ENCODE peak calls at places on chromosomes 3 and 15, in six cellular contexts. S, V, H, Z, K and D are unnamed samples.
A peak's percentile ranks its signal among the peaks of the same experiment; 100 is the strongest.

GRCh38 chr3:157618075-157618760 is 115.0 kb upstream of the VEPH1 start:
- DNase-seq in S (no peak), V (peak; percentile 47), H (no peak), Z (peak; percentile 56), K (peak; percentile 47), D (peak; percentile 76)

GRCh38 chr3:38533285-38533994 is 37.3 kb downstream of the EXOG start:
- DNase-seq in S (no peak), V (no peak), H (no peak), Z (no peak), K (no peak), D (no peak)

GRCh38 chr3:143975549-143976152 is 4.0 kb downstream of the DIPK2A start:
- DNase-seq in S (no peak), V (peak; percentile 5), H (no peak), Z (no peak), K (peak; percentile 18), D (peak; percentile 17)

GRCh38 chr3:47961815-47962606 is 54.2 kb downstream of the MAP4 start:
- DNase-seq in S (no peak), V (no peak), H (peak; percentile 8), Z (no peak), K (no peak), D (peak; percentile 10)

GRCh38 chr15:84839714-84840113 is 22.6 kb downstream of the ALPK3 start:
- DNase-seq in S (no peak), V (no peak), H (no peak), Z (no peak), K (no peak), D (no peak)

GRCh38 chr3:64443553-64444331 is 218.5 kb upstream of the PRICKLE2 start:
- DNase-seq in S (no peak), V (no peak), H (no peak), Z (no peak), K (peak; percentile 82), D (peak; percentile 85)

GRCh38 chr3:78732893-78733292 is 1034.9 kb downstream of the ROBO1 start:
- DNase-seq in S (no peak), V (no peak), H (no peak), Z (no peak), K (no peak), D (no peak)

GRCh38 chr15:57932348-57932747 is 133.2 kb downstream of the ALDH1A2 start:
- DNase-seq in S (no peak), V (no peak), H (no peak), Z (no peak), K (no peak), D (no peak)

GRCh38 chr15:62138124-62138523 is 27.0 kb downstream of the C2CD4B start:
- DNase-seq in S (no peak), V (no peak), H (no peak), Z (peak; percentile 21), K (no peak), D (no peak)

GRCh38 chr15:67033012-67033411 is 32.4 kb upstream of the SMAD3 start:
- DNase-seq in S (no peak), V (no peak), H (no peak), Z (no peak), K (no peak), D (no peak)

GRCh38 chr15:95497681-95498080 is 832.8 kb upstream of the NR2F2 start:
- DNase-seq in S (no peak), V (no peak), H (no peak), Z (no peak), K (no peak), D (no peak)

GRCh38 chr3:129123314-129124060 is 1.9 kb upstream of the RAB43 start:
- DNase-seq in S (no peak), V (no peak), H (peak; percentile 18), Z (no peak), K (peak; percentile 32), D (peak; percentile 29)

GRCh38 chr3:177597325-177598109 is 400.2 kb upstream of the TBL1XR1 start:
- DNase-seq in S (no peak), V (no peak), H (peak; percentile 21), Z (no peak), K (peak; percentile 35), D (peak; percentile 75)

GRCh38 chr3:179181993-179182551 is 33.9 kb downstream of the PIK3CA start:
- DNase-seq in S (no peak), V (no peak), H (no peak), Z (no peak), K (no peak), D (peak; percentile 8)

GRCh38 chr15:78234515-78235040 is at the start of gene ACSBG1:
- DNase-seq in S (no peak), V (no peak), H (no peak), Z (no peak), K (no peak), D (no peak)

GRCh38 chr3:155664922-155665695 is 79.8 kb downstream of the PLCH1 start:
- DNase-seq in S (no peak), V (no peak), H (peak; percentile 44), Z (no peak), K (peak; percentile 58), D (peak; percentile 84)

GRCh38 chr15:42275780-42276395 is 2.7 kb upstream of the TMEM87A start:
- DNase-seq in S (no peak), V (no peak), H (no peak), Z (no peak), K (no peak), D (no peak)